ENCODE peak calls at places on chromosomes 4 and X, in seven cellular contexts. P is psoas muscle, C is tibial artery, Y is dorsolateral prefrontal cortex, M is fibroblast of the aortic adventitia, X is heart left ventricle, O is cardiac muscle cell. I is an unnamed sample.
A peak's percentile ranks its signal among the peaks of the same experiment; 100 is the strongest.

GRCh38 chr4:25343671-25344070 is 31.1 kb downstream of the ZCCHC4 start:
- DNase-seq in P (no peak), C (no peak), Y (no peak), M (no peak), X (no peak), O (no peak), I (no peak)

GRCh38 chr4:138297743-138298405 is 55.7 kb upstream of the SLC7A11 start:
- DNase-seq in P (no peak), C (no peak), Y (no peak), M (no peak), X (no peak), O (no peak), I (no peak)

GRCh38 chr4:123995939-123996338 is 599.3 kb downstream of the SPRY1 start:
- DNase-seq in P (no peak), C (no peak), Y (no peak), M (peak; percentile 81), X (no peak), O (peak; percentile 49), I (no peak)

GRCh38 chr4:121950680-121951569 is 935 bp downstream of the TRPC3 start:
- DNase-seq in P (peak; percentile 18), C (peak; percentile 25), Y (peak; percentile 45), M (no peak), X (no peak), O (peak; percentile 11), I (peak; percentile 15)

GRCh38 chr4:2372488-2373030 is 45.9 kb downstream of the ZFYVE28 start:
- DNase-seq in P (no peak), C (no peak), Y (no peak), M (no peak), X (no peak), O (no peak), I (no peak)

GRCh38 chr4:2811830-2812599 is 19.1 kb downstream of the SH3BP2 start:
- DNase-seq in P (peak; percentile 76), C (peak; percentile 76), Y (peak; percentile 62), M (peak; percentile 20), X (peak; percentile 90), O (peak; percentile 82), I (peak; percentile 90)

GRCh38 chr4:94802091-94802490 is 44.3 kb downstream of the BMPR1B start:
- DNase-seq in P (no peak), C (no peak), Y (no peak), M (no peak), X (peak; percentile 60), O (no peak), I (no peak)

GRCh38 chrX:45722471-45722870 is 521.8 kb upstream of the DIPK2B start:
- DNase-seq in P (no peak), C (no peak), Y (no peak), M (no peak), X (no peak), O (no peak), I (no peak)

GRCh38 chr4:152202415-152202814 is 333.5 kb downstream of the FBXW7 start:
- DNase-seq in P (no peak), C (no peak), Y (no peak), M (no peak), X (no peak), O (no peak), I (no peak)

GRCh38 chr4:2443061-2443730 is 24.4 kb downstream of the CFAP99 start:
- DNase-seq in P (no peak), C (no peak), Y (no peak), M (no peak), X (no peak), O (no peak), I (no peak)

GRCh38 chr4:110164856-110165255 is 33.6 kb downstream of the ELOVL6 start:
- DNase-seq in P (no peak), C (no peak), Y (no peak), M (no peak), X (no peak), O (no peak), I (no peak)

GRCh38 chr4:110164251-110164650 is 34.2 kb downstream of the ELOVL6 start:
- DNase-seq in P (no peak), C (no peak), Y (no peak), M (peak; percentile 40), X (no peak), O (peak; percentile 12), I (no peak)

GRCh38 chr4:110163327-110164070 is 34.9 kb downstream of the ELOVL6 start:
- DNase-seq in P (no peak), C (no peak), Y (no peak), M (peak; percentile 88), X (no peak), O (peak; percentile 67), I (no peak)

GRCh38 chr4:110160616-110161015 is 37.8 kb downstream of the ELOVL6 start:
- DNase-seq in P (no peak), C (no peak), Y (no peak), M (peak; percentile 19), X (no peak), O (peak; percentile 15), I (no peak)

DNA sequence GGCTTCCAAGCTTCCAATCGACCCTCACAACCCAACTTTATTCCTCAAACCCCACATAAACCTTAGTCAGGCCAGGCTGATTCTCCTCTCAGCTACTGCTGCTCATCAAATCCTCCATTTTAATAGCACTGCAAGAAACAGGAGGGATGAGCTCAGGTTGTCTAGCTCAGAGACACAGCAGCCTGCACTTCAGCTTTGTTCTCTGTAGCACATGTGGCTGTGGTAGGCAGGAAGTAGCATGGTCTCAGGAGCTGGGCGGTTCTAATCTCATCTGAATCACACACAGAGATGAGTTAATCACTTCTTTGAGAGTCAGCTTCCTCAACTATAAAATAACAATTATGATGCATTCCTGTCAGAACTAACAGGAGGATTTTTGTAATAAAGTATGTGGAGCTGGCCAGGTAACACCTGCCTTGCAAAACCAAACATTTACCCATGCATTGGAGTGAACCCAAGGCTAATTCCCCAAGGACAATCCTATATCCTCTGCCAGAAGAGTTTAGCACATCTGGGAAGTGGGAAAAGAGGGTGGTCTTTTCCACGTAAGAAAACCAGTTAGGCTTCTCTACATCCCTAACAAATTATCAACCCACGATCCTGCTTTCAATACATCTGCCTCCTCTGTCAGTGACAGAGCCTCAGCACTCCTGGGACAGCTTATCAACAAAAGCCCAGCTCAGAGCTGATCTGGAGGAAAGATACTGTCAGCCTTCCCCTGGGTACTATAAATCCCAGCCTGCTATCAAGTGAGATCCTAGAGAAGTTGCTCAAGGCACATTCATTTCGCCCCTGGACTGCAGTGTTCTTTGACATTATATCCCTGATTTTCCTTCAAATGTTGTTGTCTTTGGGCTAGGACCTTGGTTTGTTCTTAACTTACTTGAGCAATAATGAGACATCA is 32.8 kb downstream of the ELOVL6 start:
- DNase-seq in P (no peak), C (no peak), Y (no peak), M (peak; percentile 59), X (no peak), O (peak; percentile 42), I (peak; percentile 43)
- TF ChIP-seq CTCF in P (no peak), C (no peak), Y (no peak), M (no peak), X (no peak), O (no peak), I (no peak)

DNA sequence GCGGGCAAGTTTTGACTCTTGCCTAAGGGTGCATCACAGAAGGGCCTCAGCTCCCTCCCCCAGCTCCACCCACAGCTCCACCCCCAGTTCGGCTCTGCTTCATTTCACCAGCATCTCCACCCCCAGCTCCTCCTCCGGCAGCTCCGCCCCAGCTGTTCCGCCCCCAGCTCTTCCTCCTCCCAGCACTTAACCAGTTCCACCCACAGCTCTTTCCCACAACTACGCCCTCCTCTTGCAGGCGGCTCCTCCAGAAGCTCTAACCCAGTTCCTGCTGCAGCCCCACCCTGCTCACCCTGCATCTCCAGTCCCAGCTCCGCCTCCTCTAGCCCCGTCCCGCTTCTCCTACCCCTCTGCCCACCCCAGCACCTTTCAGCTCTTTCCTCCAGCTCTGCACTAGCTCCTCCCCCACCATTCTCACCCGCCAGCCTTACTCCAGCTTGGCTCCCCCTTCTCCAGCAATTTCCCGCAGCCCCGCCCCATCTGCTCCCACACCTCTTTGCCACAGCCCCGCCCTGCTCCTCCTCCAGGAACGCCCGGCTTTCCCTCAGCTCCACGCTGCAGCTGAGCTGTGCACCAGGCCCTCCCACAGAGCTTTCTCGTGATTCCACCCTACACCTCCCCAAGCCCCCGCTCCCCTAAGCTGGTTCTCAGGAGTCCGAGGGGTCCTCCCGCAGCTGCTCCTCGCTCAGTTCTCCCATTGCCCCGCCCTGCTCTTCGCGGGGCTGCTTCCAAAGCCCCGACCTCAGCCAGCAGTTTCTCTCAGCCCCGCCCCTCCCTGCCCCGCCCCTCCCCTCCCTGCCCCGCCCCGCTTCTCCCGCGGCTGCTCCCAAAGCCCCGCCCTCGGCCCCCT is 1.3 kb upstream of the EOLA1 start:
- DNase-seq in P (peak; percentile 86), C (peak; percentile 92), Y (peak; percentile 78), M (peak; percentile 90), X (peak; percentile 91), O (peak; percentile 96), I (peak; percentile 94)
- H3K4me3 ChIP-seq in P (peak overlapping the region; percentile 57), C (peak overlapping the region; percentile 67), Y (peak overlapping the region; percentile 68), M (peak overlapping the region; percentile 68), X (peak overlapping the region; percentile 35), O (peak overlapping the region; percentile 41), I (peak overlapping the region; percentile 69)

DNA sequence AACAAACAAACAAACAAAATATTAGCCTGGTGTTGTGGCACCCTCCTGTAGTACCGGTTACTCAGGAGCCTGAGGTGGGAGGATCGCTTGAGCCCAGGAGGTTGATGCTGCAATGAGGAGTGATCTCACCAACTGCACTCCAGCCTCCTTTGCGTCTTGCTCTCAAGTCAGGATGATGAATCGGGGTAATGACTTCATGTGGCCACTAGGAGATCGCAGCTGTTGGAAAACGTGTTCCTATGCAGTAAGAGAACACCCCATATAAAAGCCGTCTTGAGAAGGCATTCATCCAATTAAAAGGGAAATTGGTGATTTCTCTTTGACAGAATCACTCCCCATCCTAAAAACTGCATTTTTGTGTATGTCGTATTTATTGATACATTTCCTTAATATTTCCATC is 6.9 kb downstream of the CCNB3 start:
- DNase-seq in P (no peak), C (no peak), Y (no peak), M (peak; percentile 2), X (no peak), O (peak; percentile 29), I (peak; percentile 1)
- TF ChIP-seq CTCF in P (peak; percentile 17), C (no peak), Y (no peak), M (peak; percentile 35), X (peak; percentile 38), O (peak; percentile 25), I (peak; percentile 11)

GRCh38 chr4:74447636-74448233 is 2.8 kb downstream of the AREG start:
- DNase-seq in P (no peak), C (no peak), Y (no peak), M (no peak), X (no peak), O (peak; percentile 57), I (no peak)
- H3K4me3 ChIP-seq in P (no peak overlapping the region), C (no peak overlapping the region), Y (no peak overlapping the region), M (no peak overlapping the region), X (no peak overlapping the region), O (no peak overlapping the region), I (no peak overlapping the region)

I was measured in GM12865.